ENCODE peak calls at places on chromosomes 1 and 21, in eight cellular contexts. O, E, Z, D, N, T, R and K are unnamed samples.

GRCh38 chr1:17163371-17163770 is 41.6 kb upstream of the PADI1 start:
- DNase-seq in E (no peak), O (no peak), Z (no peak), R (no peak), T (no peak), D (no peak), N (no peak), K (no peak)

GRCh38 chr1:112634367-112634766 is 14.7 kb downstream of the CAPZA1 start:
- DNase-seq in D (no peak), O (no peak), T (no peak), E (no peak), R (no peak), N (no peak), Z (no peak), K (no peak)

GRCh38 chr1:237416924-237417655 is 375.1 kb downstream of the RYR2 start:
- DNase-seq in R (no peak), N (no peak), T (no peak), D (no peak), E (no peak), O (no peak), Z (no peak), K (no peak)

GRCh38 chr1:157194739-157195520 is 56.7 kb upstream of the ETV3 start:
- DNase-seq in T (no peak), D (no peak), N (no peak), E (no peak), R (no peak), O (no peak), Z (no peak), K (no peak)

GRCh38 chr1:228166170-228166936 is 749 bp downstream of the IBA57 start:
- DNase-seq in E (peak), O (peak), D (no peak), R (peak), Z (no peak), N (peak), T (no peak), K (peak)

GRCh38 chr1:93703649-93704048 is 22.0 kb upstream of the BCAR3 start:
- DNase-seq in Z (no peak), E (no peak), D (no peak), T (no peak), N (no peak), O (no peak), R (no peak), K (no peak)

GRCh38 chr21:31008355-31008754 is 29.9 kb downstream of the KRTAP19-8 start:
- DNase-seq in N (no peak), O (no peak), T (no peak), R (no peak), E (no peak), D (no peak), Z (no peak), K (no peak)

GRCh38 chr1:151838491-151839412 is 868 bp downstream of the C2CD4D start:
- DNase-seq in E (no peak), O (no peak), T (no peak), Z (no peak), R (no peak), D (no peak), N (no peak), K (no peak)

GRCh38 chr1:84266748-84267147 is 34.8 kb upstream of the SAMD13 start:
- DNase-seq in D (no peak), Z (peak), E (no peak), R (no peak), O (no peak), N (no peak), T (no peak), K (no peak)

GRCh38 chr1:56844709-56845108 is 9.9 kb upstream of the C8A start:
- DNase-seq in E (no peak), Z (no peak), T (no peak), N (no peak), R (no peak), D (no peak), O (no peak), K (no peak)

GRCh38 chr1:1306070-1306660 is 1.6 kb downstream of the ACAP3 start:
- DNase-seq in Z (no peak), O (no peak), E (no peak), N (peak), R (no peak), D (no peak), T (no peak), K (no peak)

GRCh38 chr1:76861149-76861548 is 6.1 kb upstream of the ST6GALNAC5 start:
- DNase-seq in T (no peak), N (no peak), R (no peak), D (no peak), Z (no peak), E (no peak), O (no peak), K (no peak)

GRCh38 chr1:200646515-200646914 is 23.2 kb downstream of the DDX59 start:
- DNase-seq in N (no peak), E (no peak), Z (no peak), D (no peak), O (no peak), T (no peak), R (no peak), K (no peak)

GRCh38 chr1:98429851-98430496 is 231.5 kb upstream of the SNX7 start:
- DNase-seq in E (no peak), Z (no peak), T (no peak), N (no peak), O (no peak), R (no peak), D (no peak), K (no peak)

GRCh38 chr1:24108334-24109165 is 3.4 kb downstream of the MYOM3 start:
- DNase-seq in Z (no peak), N (peak), R (peak), O (no peak), D (no peak), E (peak), T (no peak), K (no peak)

GRCh38 chr1:203448521-203449061 is 27.0 kb upstream of the PRELP start:
- DNase-seq in N (peak), E (no peak), O (no peak), T (no peak), D (no peak), R (peak), Z (no peak), K (no peak)

GRCh38 chr21:44365251-44365966 is 12.0 kb downstream of the TRPM2 start:
- DNase-seq in R (no peak), D (no peak), O (no peak), T (no peak), Z (no peak), N (no peak), E (peak), K (no peak)

GRCh38 chr1:201719812-201720521 is 109.0 kb upstream of the IPO9 start:
- DNase-seq in D (peak), E (peak), O (no peak), Z (no peak), R (peak), T (no peak), N (peak), K (peak)

GRCh38 chr1:56855190-56855589 is 593 bp downstream of the C8A start:
- DNase-seq in D (no peak), E (no peak), Z (no peak), O (no peak), N (no peak), R (no peak), T (no peak), K (no peak)

GRCh38 chr1:66366618-66367017 is 167.3 kb upstream of the SGIP1 start:
- DNase-seq in T (no peak), O (no peak), Z (no peak), N (no peak), R (no peak), E (no peak), D (no peak), K (no peak)

GRCh38 chr21:42617476-42617875 is 35.9 kb upstream of the PDE9A start:
- DNase-seq in O (no peak), T (no peak), Z (no peak), R (no peak), E (no peak), N (no peak), D (no peak), K (no peak)

GRCh38 chr1:42834803-42835202 is 11.6 kb upstream of the ZNF691 start:
- DNase-seq in T (no peak), Z (no peak), D (no peak), E (no peak), R (no peak), O (no peak), N (no peak), K (no peak)

GRCh38 chr1:88519156-88519555 is 164.9 kb upstream of the PKN2 start:
- DNase-seq in R (peak), N (peak), O (no peak), Z (no peak), T (no peak), D (no peak), E (no peak), K (peak)

GRCh38 chr1:153631047-153632022 is 2.5 kb upstream of the CHTOP start:
- DNase-seq in E (no peak), Z (no peak), D (no peak), O (no peak), N (no peak), R (no peak), T (no peak), K (no peak)

GRCh38 chr1:5980314-5981008 is 11.8 kb downstream of the NPHP4 start:
- DNase-seq in D (no peak), N (peak), Z (no peak), O (no peak), R (peak), T (no peak), E (no peak), K (no peak)

GRCh38 chr1:11692899-11693590 is 1.5 kb downstream of the DRAXIN start:
- DNase-seq in O (no peak), D (peak), N (peak), E (peak), R (peak), T (no peak), Z (no peak), K (no peak)

GRCh38 chr1:54882483-54882882 is 4.5 kb downstream of the DHCR24 start:
- DNase-seq in D (no peak), E (no peak), R (no peak), O (no peak), N (no peak), Z (no peak), T (no peak), K (no peak)

GRCh38 chr1:181936768-181937581 is 124.5 kb downstream of the ZNF648 start:
- DNase-seq in Z (peak), N (no peak), T (no peak), E (no peak), O (no peak), R (no peak), D (no peak), K (peak)

GRCh38 chr1:9691726-9692125 is 40.2 kb downstream of the PIK3CD start:
- DNase-seq in Z (no peak), N (no peak), D (no peak), O (no peak), T (no peak), E (no peak), R (no peak), K (no peak)